ENCODE peak calls at places on chromosome 5, in eight cellular contexts. O is stimulated activated CD8-positive, alpha-beta memory T cell treated with anti-CD3 and anti-CD28 coated beads, Interleukin-12 subunit alpha, Interleukin-12 subunit beta, amount 100 ng/mL, for 1 hour; R is SIG-M5; G is LHCN-M2; S is mucosa of descending colon; J is stimulated activated CD4-positive, alpha-beta T cell treated with anti-CD3 and anti-CD28 coated beads, Interleukin-4, amount 100 ng/mL, for 24 hours; T is mesendoderm; E is nucleus accumbens. P is an unnamed sample.

GRCh38 chr5:149857499-149857898 is 87.1 kb downstream of the PDE6A start:
- DNase-seq in O (no peak), R (no peak), G (peak), S (peak), J (no peak), T (no peak), E (peak), P (peak)

GRCh38 chr5:32326216-32326772 is 13.6 kb upstream of the MTMR12 start:
- DNase-seq in O (no peak), R (no peak), G (peak), S (no peak), J (no peak), T (no peak), E (no peak), P (no peak)

GRCh38 chr5:178818094-178818493 is 41.7 kb upstream of the ZNF354B start:
- DNase-seq in O (no peak), R (no peak), G (no peak), S (no peak), J (no peak), T (no peak), E (no peak), P (no peak)

GRCh38 chr5:119070578-119070827 is 384 bp upstream of the DMXL1 start:
- DNase-seq in O (no peak), R (peak), G (no peak), S (peak), J (no peak), T (no peak), E (peak), P (no peak)

GRCh38 chr5:10712574-10713366 is 48.3 kb downstream of the DAP start:
- DNase-seq in O (no peak), R (no peak), G (no peak), S (no peak), J (no peak), T (no peak), E (no peak), P (no peak)

GRCh38 chr5:168163966-168164365 is 127.5 kb upstream of the WWC1 start:
- DNase-seq in O (no peak), R (no peak), G (no peak), S (peak), J (no peak), T (peak), E (no peak), P (no peak)

GRCh38 chr5:135543151-135543818 is 7.5 kb upstream of the NEUROG1 start:
- DNase-seq in O (no peak), R (no peak), G (no peak), S (no peak), J (no peak), T (no peak), E (no peak), P (no peak)

GRCh38 chr5:151470440-151470839 is 23.0 kb downstream of the SLC36A1 start:
- DNase-seq in O (no peak), R (no peak), G (peak), S (no peak), J (no peak), T (no peak), E (no peak), P (no peak)

GRCh38 chr5:173454381-173454763 is 126.2 kb upstream of the STC2 start:
- DNase-seq in O (no peak), R (no peak), G (peak), S (no peak), J (no peak), T (peak), E (no peak), P (no peak)

GRCh38 chr5:1797109-1797800 is 2.4 kb downstream of the MRPL36 start:
- DNase-seq in O (no peak), R (no peak), G (no peak), S (no peak), J (no peak), T (no peak), E (no peak), P (no peak)

GRCh38 chr5:146630467-146630866 is 114.5 kb upstream of the GPR151 start:
- DNase-seq in O (no peak), R (no peak), G (no peak), S (peak), J (no peak), T (no peak), E (no peak), P (no peak)

GRCh38 chr5:139725073-139725830 is 70.4 kb upstream of the PSD2 start:
- DNase-seq in O (no peak), R (no peak), G (peak), S (no peak), J (no peak), T (no peak), E (peak), P (no peak)

GRCh38 chr5:176469293-176469692 is 21.1 kb downstream of the FAF2 start:
- DNase-seq in O (no peak), R (no peak), G (no peak), S (no peak), J (no peak), T (no peak), E (no peak), P (no peak)

GRCh38 chr5:89728750-89729149 is 680.8 kb downstream of the CETN3 start:
- DNase-seq in O (no peak), R (no peak), G (peak), S (no peak), J (no peak), T (no peak), E (no peak), P (no peak)

GRCh38 chr5:170307575-170308465 is 10.2 kb upstream of the LCP2 start:
- DNase-seq in O (no peak), R (peak), G (peak), S (peak), J (no peak), T (no peak), E (no peak), P (peak)

GRCh38 chr5:64742821-64743220 is 25.7 kb downstream of the SREK1IP1 start:
- DNase-seq in O (no peak), R (no peak), G (no peak), S (no peak), J (no peak), T (no peak), E (no peak), P (no peak)

GRCh38 chr5:178502401-178503100 is 87.6 kb downstream of the COL23A1 start:
- DNase-seq in O (no peak), R (no peak), G (no peak), S (no peak), J (no peak), T (no peak), E (no peak), P (no peak)

GRCh38 chr5:53035868-53036381 is 46.8 kb downstream of the ITGA2 start:
- DNase-seq in O (no peak), R (no peak), G (peak), S (peak), J (no peak), T (peak), E (no peak), P (no peak)

GRCh38 chr5:163506726-163507125 is 1.3 kb downstream of the MAT2B start:
- DNase-seq in O (no peak), R (no peak), G (peak), S (no peak), J (peak), T (no peak), E (no peak), P (no peak)

GRCh38 chr5:108184940-108185339 is 197.0 kb downstream of the FBXL17 start:
- DNase-seq in O (no peak), R (no peak), G (no peak), S (no peak), J (no peak), T (no peak), E (no peak), P (no peak)

GRCh38 chr5:138954257-138955012 is 79.3 kb upstream of the LRRTM2 start:
- DNase-seq in O (no peak), R (no peak), G (no peak), S (no peak), J (no peak), T (peak), E (no peak), P (no peak)

GRCh38 chr5:98403131-98403530 is 370.3 kb upstream of the RGMB start:
- DNase-seq in O (no peak), R (no peak), G (no peak), S (no peak), J (no peak), T (no peak), E (no peak), P (no peak)

GRCh38 chr5:147667363-147667762 is 115.2 kb downstream of the JAKMIP2 start:
- DNase-seq in O (no peak), R (no peak), G (no peak), S (no peak), J (no peak), T (no peak), E (no peak), P (no peak)

GRCh38 chr5:116709082-116709481 is 134.5 kb upstream of the SEMA6A start:
- DNase-seq in O (no peak), R (no peak), G (no peak), S (no peak), J (no peak), T (no peak), E (no peak), P (no peak)

GRCh38 chr5:147966326-147966725 is 60.0 kb upstream of the C5orf46 start:
- DNase-seq in O (no peak), R (no peak), G (no peak), S (no peak), J (no peak), T (no peak), E (no peak), P (no peak)

GRCh38 chr5:54519083-54519541 is 1.6 kb downstream of the SNX18 start:
- DNase-seq in O (no peak), R (no peak), G (no peak), S (peak), J (no peak), T (no peak), E (no peak), P (peak)

P was measured in ascending aorta.